ENCODE peak calls at places on chromosomes 1 and 21, in ten cellular contexts. One of them, this sample, is unnamed.

GRCh38 chr1:11071463-11072215 is 11.8 kb upstream of the SRM start:
- DNase-seq in Jurkat, Clone E6-1: no peak
- DNase-seq in renal cortical epithelial cell: no peak
- DNase-seq in NCI-H2081: peak
- DNase-seq in choroid plexus epithelial cell: no peak
- DNase-seq in hepatic stellate cell: no peak
- DNase-seq in stimulated activated CD8-positive, alpha-beta memory T cell treated with anti-CD3 and anti-CD28 coated beads, Interleukin-4, amount 100 ng/mL, for 24 hours: no peak
- DNase-seq in AG10803: no peak
- DNase-seq in NCI-H2029: no peak
- DNase-seq in activated T-cell treated with anti-CD3 and anti-CD28 coated beads for 1 hour: no peak
- DNase-seq in this sample: no peak

GRCh38 chr21:44450999-44451398 is 4.3 kb upstream of the LRRC3 start:
- DNase-seq in Jurkat, Clone E6-1: no peak
- DNase-seq in renal cortical epithelial cell: no peak
- DNase-seq in NCI-H2081: no peak
- DNase-seq in choroid plexus epithelial cell: no peak
- DNase-seq in hepatic stellate cell: no peak
- DNase-seq in stimulated activated CD8-positive, alpha-beta memory T cell treated with anti-CD3 and anti-CD28 coated beads, Interleukin-4, amount 100 ng/mL, for 24 hours: no peak
- DNase-seq in AG10803: no peak
- DNase-seq in NCI-H2029: no peak
- DNase-seq in activated T-cell treated with anti-CD3 and anti-CD28 coated beads for 1 hour: no peak
- DNase-seq in this sample: no peak

GRCh38 chr1:227072991-227073390 is 132.9 kb downstream of the COQ8A start:
- DNase-seq in Jurkat, Clone E6-1: no peak
- DNase-seq in renal cortical epithelial cell: peak
- DNase-seq in NCI-H2081: no peak
- DNase-seq in choroid plexus epithelial cell: peak
- DNase-seq in hepatic stellate cell: no peak
- DNase-seq in stimulated activated CD8-positive, alpha-beta memory T cell treated with anti-CD3 and anti-CD28 coated beads, Interleukin-4, amount 100 ng/mL, for 24 hours: no peak
- DNase-seq in AG10803: no peak
- DNase-seq in NCI-H2029: no peak
- DNase-seq in activated T-cell treated with anti-CD3 and anti-CD28 coated beads for 1 hour: no peak
- DNase-seq in this sample: peak

GRCh38 chr1:247273013-247273412 is 17.1 kb downstream of the VN1R5 start:
- DNase-seq in Jurkat, Clone E6-1: no peak
- DNase-seq in renal cortical epithelial cell: peak
- DNase-seq in NCI-H2081: no peak
- DNase-seq in choroid plexus epithelial cell: peak
- DNase-seq in hepatic stellate cell: no peak
- DNase-seq in stimulated activated CD8-positive, alpha-beta memory T cell treated with anti-CD3 and anti-CD28 coated beads, Interleukin-4, amount 100 ng/mL, for 24 hours: no peak
- DNase-seq in AG10803: no peak
- DNase-seq in NCI-H2029: no peak
- DNase-seq in activated T-cell treated with anti-CD3 and anti-CD28 coated beads for 1 hour: no peak
- DNase-seq in this sample: no peak

GRCh38 chr1:206048582-206048981 is 4.4 kb upstream of the RHEX start:
- DNase-seq in Jurkat, Clone E6-1: no peak
- DNase-seq in renal cortical epithelial cell: peak
- DNase-seq in NCI-H2081: no peak
- DNase-seq in choroid plexus epithelial cell: no peak
- DNase-seq in hepatic stellate cell: no peak
- DNase-seq in stimulated activated CD8-positive, alpha-beta memory T cell treated with anti-CD3 and anti-CD28 coated beads, Interleukin-4, amount 100 ng/mL, for 24 hours: no peak
- DNase-seq in AG10803: no peak
- DNase-seq in NCI-H2029: no peak
- DNase-seq in activated T-cell treated with anti-CD3 and anti-CD28 coated beads for 1 hour: no peak
- DNase-seq in this sample: no peak

GRCh38 chr21:26840912-26841311 is 4.3 kb downstream of the ADAMTS1 start:
- DNase-seq in Jurkat, Clone E6-1: no peak
- DNase-seq in renal cortical epithelial cell: peak
- DNase-seq in NCI-H2081: peak
- DNase-seq in choroid plexus epithelial cell: peak
- DNase-seq in hepatic stellate cell: peak
- DNase-seq in stimulated activated CD8-positive, alpha-beta memory T cell treated with anti-CD3 and anti-CD28 coated beads, Interleukin-4, amount 100 ng/mL, for 24 hours: no peak
- DNase-seq in AG10803: peak
- DNase-seq in NCI-H2029: no peak
- DNase-seq in activated T-cell treated with anti-CD3 and anti-CD28 coated beads for 1 hour: no peak
- DNase-seq in this sample: no peak

GRCh38 chr1:10529096-10529495 is 54.3 kb downstream of the PEX14 start:
- DNase-seq in Jurkat, Clone E6-1: no peak
- DNase-seq in renal cortical epithelial cell: no peak
- DNase-seq in NCI-H2081: no peak
- DNase-seq in choroid plexus epithelial cell: no peak
- DNase-seq in hepatic stellate cell: no peak
- DNase-seq in stimulated activated CD8-positive, alpha-beta memory T cell treated with anti-CD3 and anti-CD28 coated beads, Interleukin-4, amount 100 ng/mL, for 24 hours: no peak
- DNase-seq in AG10803: no peak
- DNase-seq in NCI-H2029: no peak
- DNase-seq in activated T-cell treated with anti-CD3 and anti-CD28 coated beads for 1 hour: no peak
- DNase-seq in this sample: no peak

GRCh38 chr21:27725916-27726315 is 759.0 kb upstream of the ADAMTS5 start:
- DNase-seq in Jurkat, Clone E6-1: no peak
- DNase-seq in renal cortical epithelial cell: no peak
- DNase-seq in NCI-H2081: no peak
- DNase-seq in choroid plexus epithelial cell: peak
- DNase-seq in hepatic stellate cell: no peak
- DNase-seq in stimulated activated CD8-positive, alpha-beta memory T cell treated with anti-CD3 and anti-CD28 coated beads, Interleukin-4, amount 100 ng/mL, for 24 hours: no peak
- DNase-seq in AG10803: no peak
- DNase-seq in NCI-H2029: no peak
- DNase-seq in activated T-cell treated with anti-CD3 and anti-CD28 coated beads for 1 hour: no peak
- DNase-seq in this sample: no peak

GRCh38 chr1:85502171-85502570 is 37.2 kb upstream of the DDAH1 start:
- DNase-seq in Jurkat, Clone E6-1: no peak
- DNase-seq in renal cortical epithelial cell: no peak
- DNase-seq in NCI-H2081: no peak
- DNase-seq in choroid plexus epithelial cell: peak
- DNase-seq in hepatic stellate cell: no peak
- DNase-seq in stimulated activated CD8-positive, alpha-beta memory T cell treated with anti-CD3 and anti-CD28 coated beads, Interleukin-4, amount 100 ng/mL, for 24 hours: no peak
- DNase-seq in AG10803: peak
- DNase-seq in NCI-H2029: no peak
- DNase-seq in activated T-cell treated with anti-CD3 and anti-CD28 coated beads for 1 hour: no peak
- DNase-seq in this sample: no peak

GRCh38 chr21:36164427-36164784 is 7.8 kb downstream of the DOP1B start:
- DNase-seq in Jurkat, Clone E6-1: no peak
- DNase-seq in renal cortical epithelial cell: no peak
- DNase-seq in NCI-H2081: peak
- DNase-seq in choroid plexus epithelial cell: peak
- DNase-seq in hepatic stellate cell: no peak
- DNase-seq in stimulated activated CD8-positive, alpha-beta memory T cell treated with anti-CD3 and anti-CD28 coated beads, Interleukin-4, amount 100 ng/mL, for 24 hours: no peak
- DNase-seq in AG10803: no peak
- DNase-seq in NCI-H2029: peak
- DNase-seq in activated T-cell treated with anti-CD3 and anti-CD28 coated beads for 1 hour: no peak
- DNase-seq in this sample: no peak

GRCh38 chr1:43293171-43293570 is 7.6 kb upstream of the TIE1 start:
- DNase-seq in Jurkat, Clone E6-1: no peak
- DNase-seq in renal cortical epithelial cell: peak
- DNase-seq in NCI-H2081: no peak
- DNase-seq in choroid plexus epithelial cell: no peak
- DNase-seq in hepatic stellate cell: no peak
- DNase-seq in stimulated activated CD8-positive, alpha-beta memory T cell treated with anti-CD3 and anti-CD28 coated beads, Interleukin-4, amount 100 ng/mL, for 24 hours: no peak
- DNase-seq in AG10803: no peak
- DNase-seq in NCI-H2029: no peak
- DNase-seq in activated T-cell treated with anti-CD3 and anti-CD28 coated beads for 1 hour: no peak
- DNase-seq in this sample: no peak

This sample was measured in MM.1S.